ENCODE peak calls at places on chromosome 18, in nine cellular contexts. T is WERI-Rb-1; C is ovary; U is brain microvascular endothelial cell; E is fibroblast of lung; M is naive thymus-derived CD4-positive, alpha-beta T cell; V is kidney; N is PC-9; I is colonic mucosa. S is an unnamed sample.

GRCh38 chr18:68438983-68439382 is 275.9 kb downstream of the TMX3 start:
- DNase-seq in T (no peak), C (no peak), U (no peak), E (peak), M (no peak), V (no peak), N (no peak), I (no peak), S (peak)

GRCh38 chr18:36309436-36310391 is 12.2 kb downstream of the FHOD3 start:
- DNase-seq in T (peak), C (peak), U (peak), E (peak), M (no peak), V (peak), N (peak), I (no peak), S (peak)

GRCh38 chr18:46148810-46149209 is 44.6 kb downstream of the HAUS1 start:
- DNase-seq in T (peak), C (peak), U (peak), E (peak), M (peak), V (no peak), N (peak), I (peak), S (no peak)

GRCh38 chr18:60452424-60452823 is 79.8 kb upstream of the MC4R start:
- DNase-seq in T (no peak), C (no peak), U (peak), E (peak), M (no peak), V (no peak), N (no peak), I (no peak), S (no peak)

GRCh38 chr18:78610646-78611045 is 369.0 kb upstream of the SALL3 start:
- DNase-seq in T (no peak), C (no peak), U (no peak), E (no peak), M (no peak), V (no peak), N (no peak), I (no peak), S (no peak)

GRCh38 chr18:7846315-7846714 is 279.2 kb downstream of the PTPRM start:
- DNase-seq in T (no peak), C (no peak), U (no peak), E (no peak), M (no peak), V (no peak), N (no peak), I (no peak), S (no peak)

GRCh38 chr18:45198526-45198925 is 416.8 kb upstream of the SLC14A2 start:
- DNase-seq in T (no peak), C (no peak), U (no peak), E (no peak), M (no peak), V (no peak), N (no peak), I (no peak), S (no peak)

GRCh38 chr18:66548747-66549146 is 55.1 kb downstream of the CDH19 start:
- DNase-seq in T (no peak), C (no peak), U (no peak), E (no peak), M (no peak), V (no peak), N (no peak), I (no peak), S (no peak)

GRCh38 chr18:32470136-32470712 is 458 bp downstream of the GAREM1 start:
- DNase-seq in T (peak), C (peak), U (peak), E (peak), M (no peak), V (peak), N (no peak), I (peak), S (peak)

GRCh38 chr18:46190667-46191066 is 86.5 kb downstream of the HAUS1 start:
- DNase-seq in T (no peak), C (no peak), U (no peak), E (no peak), M (no peak), V (no peak), N (no peak), I (no peak), S (no peak)

GRCh38 chr18:5704847-5705246 is 161.1 kb upstream of the EPB41L3 start:
- DNase-seq in T (no peak), C (no peak), U (no peak), E (no peak), M (no peak), V (no peak), N (no peak), I (no peak), S (no peak)

GRCh38 chr18:12049983-12050811 is 43.4 kb upstream of the ANKRD62 start:
- DNase-seq in T (no peak), C (no peak), U (no peak), E (no peak), M (no peak), V (peak), N (no peak), I (no peak), S (no peak)

GRCh38 chr18:74609535-74609934 is 11.9 kb downstream of the ZNF407 start:
- DNase-seq in T (no peak), C (no peak), U (peak), E (peak), M (no peak), V (no peak), N (no peak), I (no peak), S (no peak)

GRCh38 chr18:3129053-3129864 is 90.5 kb downstream of the MYOM1 start:
- DNase-seq in T (peak), C (peak), U (peak), E (peak), M (peak), V (peak), N (peak), I (peak), S (peak)

GRCh38 chr18:64110692-64111480 is 38.0 kb downstream of the LINC00305 start:
- DNase-seq in T (peak), C (no peak), U (peak), E (no peak), M (no peak), V (no peak), N (peak), I (no peak), S (no peak)

GRCh38 chr18:55510809-55511208 is 77.2 kb downstream of the TCF4 start:
- DNase-seq in T (no peak), C (no peak), U (peak), E (peak), M (no peak), V (no peak), N (no peak), I (no peak), S (no peak)

GRCh38 chr18:49500136-49500921 is 13.3 kb upstream of the C18orf32 start:
- DNase-seq in T (peak), C (no peak), U (no peak), E (no peak), M (no peak), V (no peak), N (no peak), I (no peak), S (no peak)

GRCh38 chr18:57771183-57771582 is 31.9 kb downstream of the ATP8B1 start:
- DNase-seq in T (no peak), C (no peak), U (no peak), E (no peak), M (no peak), V (no peak), N (peak), I (peak), S (no peak)

DNA sequence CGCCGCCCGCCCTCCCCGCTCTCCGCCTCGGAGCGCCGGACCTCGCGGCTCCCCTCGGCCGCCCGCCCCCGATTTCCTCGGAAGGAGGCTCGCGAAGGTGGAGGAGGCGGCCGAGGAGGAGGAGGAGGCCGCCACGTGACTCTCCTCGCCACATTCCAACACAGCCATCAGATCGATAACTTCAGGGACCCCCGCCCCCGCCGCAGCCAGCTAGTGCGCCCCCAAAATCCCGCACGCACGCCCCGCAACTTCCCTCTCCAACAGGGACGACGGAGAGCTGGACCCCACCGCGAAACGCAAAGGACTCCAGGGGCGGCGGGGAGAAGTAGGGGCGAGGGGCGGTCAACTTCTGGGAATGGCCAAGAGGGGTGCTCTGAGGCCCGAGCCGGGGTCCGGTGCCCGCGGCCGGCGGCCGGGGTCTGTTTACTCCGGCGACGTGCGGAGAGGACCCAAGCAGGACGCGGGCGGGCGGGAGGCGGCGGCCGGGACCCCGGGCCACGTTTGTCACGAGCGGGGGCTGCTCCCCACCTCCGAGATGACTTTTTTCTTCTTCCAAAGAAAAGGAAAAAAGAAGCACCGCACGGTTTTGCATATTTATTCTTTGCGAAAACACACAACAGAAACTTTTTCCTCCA is 1.9 kb downstream of the ZNF521 start:
- DNase-seq in T (no peak), C (peak), U (no peak), E (peak), M (no peak), V (peak), N (no peak), I (peak), S (no peak)
- H3K4me3 ChIP-seq in T (peak), C (peak), U (peak), E (peak), M (peak), V (peak), N (no peak), I (peak), S (peak)

DNA sequence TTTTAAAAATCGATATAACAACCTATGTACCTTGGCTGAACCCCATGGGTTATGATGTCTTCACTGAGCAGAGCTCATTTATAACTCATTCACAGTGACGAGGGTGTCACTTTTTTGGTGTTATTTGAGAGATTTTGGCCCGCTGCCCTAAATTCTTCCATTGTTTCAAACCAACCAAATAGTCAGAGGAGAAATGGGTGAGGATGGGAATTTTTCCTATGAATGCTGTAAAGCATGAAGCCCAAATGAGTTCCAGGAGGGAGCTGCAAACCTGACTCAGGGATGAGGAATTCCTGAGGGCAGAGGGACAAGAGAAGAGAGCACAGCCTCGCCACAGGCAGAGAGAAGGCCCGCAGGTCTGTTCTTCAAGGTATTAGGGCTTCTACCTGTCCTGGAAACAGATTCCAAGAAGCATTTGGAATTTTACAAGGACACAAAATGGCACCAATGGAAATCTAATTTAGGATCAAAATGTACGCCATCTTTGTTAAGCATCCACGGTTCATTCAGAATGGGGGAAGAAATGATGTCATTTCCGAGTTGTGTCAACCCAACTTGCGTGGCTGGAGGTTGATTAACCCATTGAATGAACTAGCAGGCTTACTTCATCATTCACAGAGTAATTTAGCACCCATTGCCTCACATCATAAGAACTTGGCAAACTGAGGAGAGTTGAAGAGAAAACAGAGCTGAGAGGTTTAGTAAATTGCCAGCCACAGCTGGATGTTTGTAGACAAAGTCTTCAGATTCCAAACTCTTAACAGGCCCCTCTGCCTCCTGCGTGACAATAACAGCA is 133.5 kb downstream of the LAMA3 start:
- DNase-seq in T (no peak), C (no peak), U (no peak), E (no peak), M (no peak), V (no peak), N (peak), I (no peak), S (no peak)
- H3K27ac ChIP-seq in T (no peak), C (no peak), U (no peak), E (no peak), M (no peak), V (no peak), N (no peak), I (no peak), S (no peak)

GRCh38 chr18:10476430-10476829 is 22.0 kb downstream of the APCDD1 start:
- DNase-seq in T (no peak), C (no peak), U (no peak), E (peak), M (no peak), V (no peak), N (no peak), I (no peak), S (no peak)
- H3K4me3 ChIP-seq in T (no peak), C (no peak), U (no peak), E (no peak), M (no peak), V (no peak), N (no peak), I (no peak), S (no peak)

DNA sequence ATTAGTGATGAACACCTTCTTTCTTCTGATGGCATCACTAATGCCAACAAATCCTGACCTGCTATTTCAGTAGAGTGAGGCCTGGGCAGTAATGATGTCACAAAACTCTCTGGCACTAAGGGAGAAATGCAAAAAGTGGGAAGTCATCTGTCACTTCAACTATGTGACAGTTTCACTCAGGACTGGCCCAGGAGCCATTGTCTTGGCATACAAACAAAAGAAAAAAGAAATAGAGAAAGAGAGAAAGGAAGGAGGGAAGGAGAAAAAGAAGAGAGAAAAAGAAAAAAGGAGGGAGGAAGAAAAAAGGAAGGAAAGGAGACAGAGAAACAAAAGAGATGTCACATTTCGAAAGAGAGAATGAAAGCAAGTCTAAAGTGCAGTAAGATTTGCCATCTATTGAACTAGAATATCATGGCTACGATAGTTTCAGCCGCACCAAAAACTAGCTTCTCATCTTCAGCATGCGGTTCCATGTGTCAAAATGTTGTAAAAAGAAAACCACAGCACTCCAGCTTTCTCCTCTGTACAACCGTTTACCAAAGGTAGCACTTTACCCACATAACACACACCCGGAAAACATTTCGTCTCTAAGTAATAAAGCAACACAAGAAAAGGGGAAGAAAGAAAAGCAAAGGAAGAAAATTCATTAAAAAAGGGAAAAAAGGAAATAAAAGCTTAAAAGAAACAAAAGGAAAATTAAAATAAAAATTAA is 50.1 kb downstream of the CD226 start:
- DNase-seq in T (no peak), C (no peak), U (no peak), E (no peak), M (peak), V (no peak), N (no peak), I (no peak), S (no peak)
- H3K27ac ChIP-seq in T (no peak), C (no peak), U (no peak), E (no peak), M (peak), V (no peak), N (no peak), I (no peak), S (no peak)

S was measured in gastrocnemius medialis.